ENCODE peak calls at places on chromosomes 7 and 10, in four cellular contexts. C is SK-N-SH, B is body of pancreas, R is AG08396. V is an unnamed sample.

GRCh38 chr10:71600856-71601255 is 118.7 kb downstream of the C10orf105 start:
- DNase-seq in C (no peak), B (no peak), R (peak), V (no peak)

GRCh38 chr10:119549247-119549999 is 6.9 kb upstream of the RGS10 start:
- DNase-seq in B (no peak), R (no peak), C (no peak), V (no peak)

GRCh38 chr10:59575269-59575668 is 134.4 kb downstream of the SLC16A9 start:
- DNase-seq in C (no peak), B (no peak), R (no peak), V (no peak)

GRCh38 chr7:70347880-70348279 is 749.6 kb downstream of the AUTS2 start:
- DNase-seq in C (no peak), B (no peak), R (no peak), V (no peak)

GRCh38 chr7:23001610-23002009 is 12.3 kb downstream of the HYCC1 start:
- DNase-seq in C (no peak), R (no peak), B (no peak), V (no peak)

GRCh38 chr7:149027055-149027454 is 1.2 kb downstream of the PDIA4 start:
- DNase-seq in C (no peak), R (no peak), B (no peak), V (no peak)

GRCh38 chr7:87000344-87000743 is 59.1 kb downstream of the ELAPOR2 start:
- DNase-seq in R (no peak), B (no peak), C (no peak), V (no peak)

GRCh38 chr10:43398939-43399871 is 9.8 kb downstream of the HNRNPF start:
- DNase-seq in C (no peak), B (peak), R (peak), V (no peak)

GRCh38 chr7:75993689-75994387 is 557 bp downstream of the TMEM120A start:
- DNase-seq in R (peak), C (peak), B (peak), V (peak)

GRCh38 chr10:68135922-68136718 is 26.8 kb downstream of the MYPN start:
- DNase-seq in B (peak), R (peak), C (no peak), V (no peak)

GRCh38 chr7:105662998-105663397 is 81.7 kb upstream of the EFCAB10 start:
- DNase-seq in C (no peak), B (no peak), R (no peak), V (no peak)

GRCh38 chr7:157513682-157514081 is 176.9 kb downstream of the DNAJB6 start:
- DNase-seq in B (no peak), C (no peak), R (no peak), V (no peak)

GRCh38 chr7:23918856-23919255 is 208.8 kb downstream of the STK31 start:
- DNase-seq in R (no peak), B (no peak), C (no peak), V (no peak)

GRCh38 chr10:26198119-26198518 is 18.5 kb upstream of the GAD2 start:
- DNase-seq in R (no peak), C (no peak), B (no peak), V (no peak)

GRCh38 chr7:156380261-156380660 is 260.3 kb upstream of the RNF32 start:
- DNase-seq in C (no peak), B (peak), R (no peak), V (no peak)

GRCh38 chr10:116385994-116386809 is 41.4 kb upstream of the PNLIPRP3 start:
- DNase-seq in B (no peak), R (peak), C (no peak), V (peak)

GRCh38 chr10:11551915-11552602 is 59.4 kb downstream of the USP6NL start:
- DNase-seq in R (peak), B (no peak), C (no peak), V (no peak)

GRCh38 chr7:50212016-50212325 is 92.5 kb upstream of the IKZF1 start:
- DNase-seq in C (no peak), B (no peak), R (no peak), V (no peak)

GRCh38 chr7:142328551-142328950 is 70.7 kb upstream of the PRSS58 start:
- DNase-seq in C (no peak), B (no peak), R (no peak), V (no peak)

GRCh38 chr7:55774327-55775050 is 88.1 kb downstream of the SEPTIN14 start:
- DNase-seq in R (no peak), C (peak), B (peak), V (no peak)

GRCh38 chr7:50653116-50653854 is 88.1 kb upstream of the DDC start:
- DNase-seq in B (peak), C (no peak), R (no peak), V (no peak)

GRCh38 chr10:92990615-92991014 is 70.0 kb upstream of the CYP26C1 start:
- DNase-seq in R (peak), C (no peak), B (no peak), V (no peak)

GRCh38 chr7:83475403-83475802 is 173.5 kb downstream of the SEMA3E start:
- DNase-seq in R (no peak), B (no peak), C (no peak), V (peak)

GRCh38 chr7:94656925-94657731 is 1.2 kb upstream of the SGCE start:
- DNase-seq in C (no peak), R (no peak), B (no peak), V (peak)

GRCh38 chr7:27031289-27032172 is 64.3 kb downstream of the HOXA1 start:
- DNase-seq in R (peak), C (no peak), B (no peak), V (no peak)

GRCh38 chr10:9028211-9028610 is 973.7 kb downstream of the GATA3 start:
- DNase-seq in C (no peak), B (no peak), R (no peak), V (no peak)

GRCh38 chr7:1254281-1255082 is 21.8 kb downstream of the UNCX start:
- DNase-seq in B (no peak), C (no peak), R (no peak), V (no peak)

GRCh38 chr7:149865437-149865836 is 8.3 kb upstream of the ATP6V0E2 start:
- DNase-seq in R (no peak), B (no peak), C (no peak), V (no peak)

GRCh38 chr7:56287429-56288138 is 171.4 kb upstream of the NUPR2 start:
- DNase-seq in B (peak), C (peak), R (peak), V (peak)

GRCh38 chr10:6843477-6843876 is 263.4 kb upstream of the PRKCQ start:
- DNase-seq in B (no peak), R (no peak), C (no peak), V (no peak)

GRCh38 chr10:34814228-34815173 is 595 bp downstream of the PARD3 start:
- DNase-seq in R (peak), B (peak), C (peak), V (peak)

GRCh38 chr10:63825766-63826165 is 304.6 kb downstream of the REEP3 start:
- DNase-seq in C (no peak), B (no peak), R (no peak), V (no peak)

GRCh38 chr7:84193787-84194186 is 802 bp downstream of the SEMA3A start:
- DNase-seq in B (no peak), C (no peak), R (no peak), V (no peak)

GRCh38 chr10:10993785-10994184 is 23.9 kb upstream of the CELF2 start:
- DNase-seq in C (no peak), R (no peak), B (no peak), V (no peak)

GRCh38 chr7:139828880-139829653 is at the start of gene TBXAS1:
- DNase-seq in B (peak), R (no peak), C (no peak), V (no peak)